ENCODE peak calls at places on chromosomes 6 and 20, in six cellular contexts. One of them, this sample, is unnamed.
A peak's percentile ranks its signal among the peaks of the same experiment; 100 is the strongest.

GRCh38 chr20:19382371-19382770 is 169.9 kb downstream of the SLC24A3 start:
- DNase-seq in GM23248: no peak
- DNase-seq in PC-3: no peak
- DNase-seq in HCT116: no peak
- DNase-seq in SK-N-SH: no peak
- DNase-seq in MM.1S: no peak
- DNase-seq in this sample: no peak

GRCh38 chr20:25608774-25609173 is 15.0 kb downstream of the NANP start:
- DNase-seq in GM23248: no peak
- DNase-seq in PC-3: no peak
- DNase-seq in HCT116: no peak
- DNase-seq in SK-N-SH: no peak
- DNase-seq in MM.1S: no peak
- DNase-seq in this sample: no peak

GRCh38 chr6:105642708-105643107 is 239.8 kb upstream of the PREP start:
- DNase-seq in GM23248: peak; percentile 23
- DNase-seq in PC-3: peak; percentile 39
- DNase-seq in HCT116: no peak
- DNase-seq in MM.1S: no peak
- DNase-seq in SK-N-SH: no peak
- DNase-seq in this sample: no peak

GRCh38 chr6:37860226-37860839 is 40.8 kb downstream of the ZFAND3 start:
- DNase-seq in MM.1S: peak; percentile 21
- DNase-seq in PC-3: peak; percentile 64
- DNase-seq in HCT116: peak; percentile 12
- DNase-seq in SK-N-SH: peak; percentile 31
- DNase-seq in GM23248: peak; percentile 76
- DNase-seq in this sample: peak; percentile 42

GRCh38 chr6:80607814-80608391 is 501.4 kb downstream of the BCKDHB start:
- DNase-seq in HCT116: no peak
- DNase-seq in GM23248: peak; percentile 94
- DNase-seq in MM.1S: no peak
- DNase-seq in PC-3: peak; percentile 65
- DNase-seq in SK-N-SH: no peak
- DNase-seq in this sample: peak; percentile 4

GRCh38 chr20:44572551-44573500 is 9.6 kb upstream of the PKIG start:
- DNase-seq in GM23248: peak; percentile 94
- DNase-seq in PC-3: peak; percentile 95
- DNase-seq in HCT116: no peak
- DNase-seq in MM.1S: no peak
- DNase-seq in SK-N-SH: no peak
- DNase-seq in this sample: no peak

GRCh38 chr6:96942676-96943075 is 18.1 kb downstream of the KLHL32 start:
- DNase-seq in PC-3: no peak
- DNase-seq in HCT116: no peak
- DNase-seq in SK-N-SH: no peak
- DNase-seq in MM.1S: no peak
- DNase-seq in GM23248: no peak
- DNase-seq in this sample: no peak

GRCh38 chr6:90249044-90249443 is 47.6 kb downstream of the BACH2 start:
- DNase-seq in MM.1S: no peak
- DNase-seq in HCT116: no peak
- DNase-seq in SK-N-SH: no peak
- DNase-seq in PC-3: peak; percentile 39
- DNase-seq in GM23248: peak; percentile 36
- DNase-seq in this sample: no peak

DNA sequence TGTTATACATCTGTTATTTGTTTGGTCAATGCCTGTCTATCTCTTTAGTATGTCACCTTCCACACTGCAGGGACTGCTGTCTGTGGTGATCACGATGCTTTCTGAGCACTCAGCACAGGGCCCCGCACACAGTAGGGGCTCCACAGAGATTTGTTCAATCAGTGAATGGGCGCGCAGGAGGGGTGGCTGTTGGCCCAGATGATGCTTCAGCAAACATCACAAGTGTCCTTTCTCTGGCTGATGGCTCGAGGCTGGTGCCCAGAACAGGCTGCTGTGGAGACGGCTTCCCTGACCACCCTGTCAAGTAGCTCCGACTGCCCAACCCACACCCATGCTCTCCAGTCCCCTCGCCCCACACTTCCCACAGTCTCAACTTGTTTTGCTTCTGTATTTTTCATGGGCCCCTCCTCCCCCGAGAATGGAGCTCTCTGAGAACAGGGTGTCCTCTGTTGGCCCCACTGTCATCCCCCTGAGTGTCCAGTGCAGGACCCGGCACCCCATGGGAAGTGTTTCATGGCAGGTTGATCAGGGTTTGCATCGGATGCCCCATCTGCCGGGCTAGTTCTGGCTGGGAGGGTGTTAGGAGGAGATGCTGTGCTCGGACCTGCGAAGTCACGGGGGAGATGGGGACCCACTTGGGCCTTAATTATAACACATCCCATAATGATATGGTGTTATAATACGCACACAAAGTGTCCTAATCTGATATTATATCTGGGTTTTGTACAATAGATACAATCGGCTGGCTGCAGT is 32.1 kb downstream of the CEBPB start:
- DNase-seq in SK-N-SH: no peak
- DNase-seq in GM23248: no peak
- DNase-seq in PC-3: no peak
- DNase-seq in MM.1S: no peak
- DNase-seq in HCT116: no peak
- DNase-seq in this sample: no peak
- TF ChIP-seq EZH2phosphoT487 in SK-N-SH: no peak
- TF ChIP-seq EZH2phosphoT487 in GM23248: no peak
- TF ChIP-seq EZH2phosphoT487 in PC-3: no peak
- TF ChIP-seq EZH2phosphoT487 in MM.1S: no peak
- TF ChIP-seq EZH2phosphoT487 in HCT116: no peak
- TF ChIP-seq EZH2phosphoT487 in this sample: no peak

DNA sequence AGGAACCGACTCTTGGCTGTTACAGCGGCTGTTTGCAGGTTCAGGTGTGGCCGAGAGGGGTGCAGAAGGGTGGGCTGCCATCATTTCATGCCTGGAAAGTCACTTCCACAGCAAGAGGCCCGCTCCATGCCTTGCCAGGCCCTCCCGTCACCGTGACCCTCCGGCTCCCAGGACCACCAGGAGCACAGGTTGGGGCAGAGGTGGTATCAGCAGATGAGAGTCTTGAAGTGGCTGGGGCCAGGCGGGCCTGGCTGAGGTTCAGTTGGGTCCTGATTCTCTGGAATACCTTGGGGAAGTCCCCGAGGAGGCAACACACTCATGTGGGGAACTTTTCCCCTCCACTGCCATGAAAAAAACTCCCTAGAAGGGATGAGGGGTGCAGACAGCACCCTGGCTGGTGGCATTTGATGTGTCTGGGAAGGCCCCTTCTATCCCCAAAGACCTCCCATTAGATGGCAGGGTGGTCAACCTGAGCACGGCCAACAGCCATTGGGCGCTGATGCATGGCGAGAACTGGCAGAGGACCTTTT is 34.2 kb upstream of the IRF4 start:
- DNase-seq in MM.1S: no peak
- DNase-seq in SK-N-SH: no peak
- DNase-seq in GM23248: no peak
- DNase-seq in PC-3: no peak
- DNase-seq in HCT116: no peak
- DNase-seq in this sample: no peak
- H3K9ac ChIP-seq in MM.1S: no peak overlapping the region
- H3K9ac ChIP-seq in SK-N-SH: no peak overlapping the region
- H3K9ac ChIP-seq in GM23248: no peak overlapping the region
- H3K9ac ChIP-seq in PC-3: no peak overlapping the region
- H3K9ac ChIP-seq in HCT116: no peak overlapping the region
- H3K9ac ChIP-seq in this sample: no peak overlapping the region

DNA sequence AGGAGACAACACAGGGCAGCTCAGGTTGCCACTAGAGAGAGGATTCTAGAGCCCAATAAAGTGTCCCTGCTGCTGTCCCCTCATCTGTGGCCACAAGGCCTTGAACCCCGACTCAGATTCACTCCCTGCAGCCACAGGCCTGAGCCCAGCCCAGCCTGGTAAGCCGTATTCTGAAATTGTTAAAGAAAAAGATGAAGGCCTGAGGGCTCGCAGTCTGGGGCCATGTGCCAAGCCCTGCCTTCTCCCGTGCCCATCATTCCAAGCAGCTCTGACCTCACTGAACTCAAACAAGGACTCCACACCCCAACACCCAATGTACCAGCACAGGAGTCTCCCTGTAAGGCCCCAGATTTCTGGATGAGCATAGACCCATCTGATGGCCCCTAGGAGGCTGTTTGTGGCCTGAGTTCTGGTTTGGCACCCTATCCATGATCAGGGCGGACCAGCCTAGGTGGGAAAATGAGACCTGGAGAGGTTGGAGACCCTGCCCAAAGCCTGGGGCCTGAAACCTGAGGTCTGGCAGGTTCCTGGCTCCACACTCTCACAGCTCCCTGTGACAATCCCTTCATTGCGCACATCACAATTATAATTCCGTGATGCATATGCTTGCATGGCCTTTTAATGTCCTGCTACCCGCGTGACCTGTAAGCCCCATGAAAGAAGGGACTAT is 62.0 kb upstream of the TOP1 start:
- DNase-seq in MM.1S: no peak
- DNase-seq in GM23248: no peak
- DNase-seq in HCT116: no peak
- DNase-seq in SK-N-SH: no peak
- DNase-seq in PC-3: no peak
- DNase-seq in this sample: no peak
- H2AFZ ChIP-seq in MM.1S: no peak overlapping the region
- H2AFZ ChIP-seq in GM23248: no peak overlapping the region
- H2AFZ ChIP-seq in HCT116: no peak overlapping the region
- H2AFZ ChIP-seq in SK-N-SH: no peak overlapping the region
- H2AFZ ChIP-seq in PC-3: no peak overlapping the region
- H2AFZ ChIP-seq in this sample: no peak overlapping the region

GRCh38 chr20:56698749-56699148 is 69.6 kb downstream of the TFAP2C start:
- DNase-seq in GM23248: no peak
- DNase-seq in MM.1S: no peak
- DNase-seq in PC-3: no peak
- DNase-seq in SK-N-SH: no peak
- DNase-seq in HCT116: no peak
- DNase-seq in this sample: no peak
- TF ChIP-seq EZH2phosphoT487 in GM23248: no peak
- TF ChIP-seq EZH2phosphoT487 in MM.1S: no peak
- TF ChIP-seq EZH2phosphoT487 in PC-3: no peak
- TF ChIP-seq EZH2phosphoT487 in SK-N-SH: no peak
- TF ChIP-seq EZH2phosphoT487 in HCT116: no peak
- TF ChIP-seq EZH2phosphoT487 in this sample: no peak

GRCh38 chr6:106757722-106758467 is 128.5 kb downstream of the QRSL1 start:
- DNase-seq in PC-3: no peak
- DNase-seq in GM23248: no peak
- DNase-seq in HCT116: no peak
- DNase-seq in MM.1S: no peak
- DNase-seq in SK-N-SH: no peak
- DNase-seq in this sample: no peak
- H3K9ac ChIP-seq in PC-3: no peak overlapping the region
- H3K9ac ChIP-seq in GM23248: no peak overlapping the region
- H3K9ac ChIP-seq in HCT116: no peak overlapping the region
- H3K9ac ChIP-seq in MM.1S: no peak overlapping the region
- H3K9ac ChIP-seq in SK-N-SH: no peak overlapping the region
- H3K9ac ChIP-seq in this sample: no peak overlapping the region

GRCh38 chr6:87817226-87817625 is 115.2 kb upstream of the AKIRIN2 start:
- DNase-seq in MM.1S: no peak
- DNase-seq in SK-N-SH: no peak
- DNase-seq in PC-3: no peak
- DNase-seq in GM23248: peak; percentile 31
- DNase-seq in HCT116: no peak
- DNase-seq in this sample: no peak
- H2AFZ ChIP-seq in MM.1S: no peak overlapping the region
- H2AFZ ChIP-seq in SK-N-SH: no peak overlapping the region
- H2AFZ ChIP-seq in PC-3: no peak overlapping the region
- H2AFZ ChIP-seq in GM23248: no peak overlapping the region
- H2AFZ ChIP-seq in HCT116: no peak overlapping the region
- H2AFZ ChIP-seq in this sample: no peak overlapping the region

DNA sequence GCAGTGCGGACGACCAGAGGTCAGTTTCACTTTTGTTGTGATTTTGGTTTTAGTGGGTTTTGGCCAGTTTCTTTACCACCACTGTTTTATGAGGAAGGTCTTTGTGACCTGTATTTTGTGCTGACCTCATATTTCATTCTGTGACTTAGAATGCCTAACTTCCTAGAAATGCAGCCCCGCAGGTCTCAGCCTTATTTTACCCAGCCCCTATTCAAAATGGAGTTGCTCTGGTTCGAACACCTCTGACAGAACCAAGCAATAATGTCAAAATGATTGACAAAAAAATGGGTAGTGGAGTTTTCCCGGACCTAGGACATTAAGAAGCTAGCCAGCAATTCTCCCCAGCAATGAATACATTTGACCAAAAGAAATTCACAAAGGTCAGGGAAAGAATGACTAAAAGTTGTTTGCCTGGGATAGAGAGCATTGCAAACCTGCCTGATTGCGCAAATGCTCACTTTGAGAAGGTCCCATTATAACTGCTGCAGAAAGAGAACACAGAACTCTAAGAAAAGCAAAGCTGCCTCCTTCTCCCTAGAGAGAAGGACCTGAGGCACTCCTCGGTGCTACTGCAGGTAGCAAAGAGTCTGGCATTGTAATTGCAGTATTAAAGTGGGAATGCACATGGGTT is 288.8 kb downstream of the ADGB start:
- DNase-seq in GM23248: peak; percentile 31
- DNase-seq in HCT116: no peak
- DNase-seq in PC-3: peak; percentile 8
- DNase-seq in SK-N-SH: no peak
- DNase-seq in MM.1S: no peak
- DNase-seq in this sample: no peak
- TF ChIP-seq EZH2phosphoT487 in GM23248: no peak
- TF ChIP-seq EZH2phosphoT487 in HCT116: no peak
- TF ChIP-seq EZH2phosphoT487 in PC-3: no peak
- TF ChIP-seq EZH2phosphoT487 in SK-N-SH: no peak
- TF ChIP-seq EZH2phosphoT487 in MM.1S: no peak
- TF ChIP-seq EZH2phosphoT487 in this sample: no peak

DNA sequence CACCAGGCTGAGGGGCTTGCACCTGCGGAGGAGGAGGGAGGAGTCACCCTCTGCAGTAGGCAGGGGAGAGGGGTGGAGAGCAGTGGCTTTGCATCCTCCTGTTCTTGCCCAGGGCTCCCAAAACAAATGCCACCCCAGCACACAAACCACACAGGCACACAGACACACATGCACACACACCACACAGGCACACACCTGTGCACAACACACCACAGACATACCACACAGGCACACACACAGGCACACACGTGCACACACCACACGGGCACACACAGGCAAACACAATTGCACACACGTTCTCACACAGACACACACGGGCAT is 26.6 kb downstream of the YTHDF1 start:
- DNase-seq in MM.1S: no peak
- DNase-seq in HCT116: no peak
- DNase-seq in SK-N-SH: no peak
- DNase-seq in PC-3: no peak
- DNase-seq in GM23248: no peak
- DNase-seq in this sample: no peak
- H3K9ac ChIP-seq in MM.1S: no peak overlapping the region
- H3K9ac ChIP-seq in HCT116: no peak overlapping the region
- H3K9ac ChIP-seq in SK-N-SH: no peak overlapping the region
- H3K9ac ChIP-seq in PC-3: no peak overlapping the region
- H3K9ac ChIP-seq in GM23248: no peak overlapping the region
- H3K9ac ChIP-seq in this sample: no peak overlapping the region